ENCODE peak calls at places on chromosome 15, in four cellular contexts. One of them, this sample, is unnamed.

GRCh38 chr15:39239562-39239961 is 341.3 kb upstream of the THBS1 start:
- DNase-seq in K562: no peak
- DNase-seq in WTC11: no peak
- DNase-seq in HepG2: no peak
- DNase-seq in this sample: no peak

GRCh38 chr15:57509965-57510364 is 81.7 kb upstream of the MYZAP start:
- DNase-seq in K562: no peak
- DNase-seq in WTC11: no peak
- DNase-seq in HepG2: no peak
- DNase-seq in this sample: no peak

GRCh38 chr15:66004618-66005262 is 135.4 kb downstream of the RAB11A start:
- DNase-seq in K562: peak; percentile 47
- DNase-seq in WTC11: peak; percentile 48
- DNase-seq in HepG2: peak; percentile 12
- DNase-seq in this sample: no peak

GRCh38 chr15:88896339-88897033 is 1.1 kb upstream of the HAPLN3 start:
- DNase-seq in K562: no peak
- DNase-seq in WTC11: no peak
- DNase-seq in HepG2: no peak
- DNase-seq in this sample: no peak

GRCh38 chr15:71433402-71433801 is 318.1 kb downstream of the THSD4 start:
- DNase-seq in K562: no peak
- DNase-seq in WTC11: no peak
- DNase-seq in HepG2: no peak
- DNase-seq in this sample: no peak

GRCh38 chr15:72778796-72779195 is 4.8 kb downstream of the ADPGK start:
- DNase-seq in K562: no peak
- DNase-seq in WTC11: no peak
- DNase-seq in HepG2: no peak
- DNase-seq in this sample: no peak

GRCh38 chr15:45088801-45089711 is 24.9 kb downstream of the DUOX2 start:
- DNase-seq in K562: peak; percentile 21
- DNase-seq in WTC11: no peak
- DNase-seq in HepG2: peak; percentile 36
- DNase-seq in this sample: no peak

GRCh38 chr15:85289677-85290365 is 90.6 kb upstream of the AKAP13 start:
- DNase-seq in K562: no peak
- DNase-seq in WTC11: no peak
- DNase-seq in HepG2: peak; percentile 13
- DNase-seq in this sample: peak; percentile 79

GRCh38 chr15:34610388-34610787 is 26.9 kb upstream of the GOLGA8B start:
- DNase-seq in K562: no peak
- DNase-seq in WTC11: no peak
- DNase-seq in HepG2: no peak
- DNase-seq in this sample: no peak

GRCh38 chr15:74229686-74230085 is 6.4 kb upstream of the CCDC33 start:
- DNase-seq in K562: no peak
- DNase-seq in WTC11: no peak
- DNase-seq in HepG2: no peak
- DNase-seq in this sample: no peak

GRCh38 chr15:61459785-61460707 is 230.9 kb upstream of the RORA start:
- DNase-seq in K562: no peak
- DNase-seq in WTC11: no peak
- DNase-seq in HepG2: peak; percentile 4
- DNase-seq in this sample: peak; percentile 47

GRCh38 chr15:78000089-78000926 is 77.2 kb downstream of the TBC1D2B start:
- DNase-seq in K562: peak; percentile 46
- DNase-seq in WTC11: peak; percentile 97
- DNase-seq in HepG2: peak; percentile 62
- DNase-seq in this sample: peak; percentile 80

GRCh38 chr15:77684341-77685081 is 51.8 kb upstream of the LINGO1 start:
- DNase-seq in K562: no peak
- DNase-seq in WTC11: no peak
- DNase-seq in HepG2: no peak
- DNase-seq in this sample: no peak

GRCh38 chr15:50353999-50354837 is 780 bp downstream of the GABPB1 start:
- DNase-seq in K562: peak; percentile 71
- DNase-seq in WTC11: peak; percentile 46
- DNase-seq in HepG2: peak; percentile 85
- DNase-seq in this sample: peak; percentile 63

GRCh38 chr15:60928987-60929386 is 300.1 kb downstream of the RORA start:
- DNase-seq in K562: no peak
- DNase-seq in WTC11: no peak
- DNase-seq in HepG2: no peak
- DNase-seq in this sample: no peak

GRCh38 chr15:74884428-74885223 is 5.2 kb upstream of the MPI start:
- DNase-seq in K562: no peak
- DNase-seq in WTC11: no peak
- DNase-seq in HepG2: no peak
- DNase-seq in this sample: no peak

GRCh38 chr15:57364282-57365007 is 11.9 kb upstream of the CGNL1 start:
- DNase-seq in K562: no peak
- DNase-seq in WTC11: peak; percentile 56
- DNase-seq in HepG2: peak; percentile 15
- DNase-seq in this sample: no peak

GRCh38 chr15:66654718-66655375 is 47.2 kb upstream of the SMAD6 start:
- DNase-seq in K562: peak; percentile 80
- DNase-seq in WTC11: no peak
- DNase-seq in HepG2: no peak
- DNase-seq in this sample: no peak

GRCh38 chr15:53384417-53384816 is 375.0 kb downstream of the WDR72 start:
- DNase-seq in K562: no peak
- DNase-seq in WTC11: peak; percentile 54
- DNase-seq in HepG2: peak; percentile 12
- DNase-seq in this sample: no peak

GRCh38 chr15:59999558-60000112 is 4.5 kb upstream of the FOXB1 start:
- DNase-seq in K562: no peak
- DNase-seq in WTC11: no peak
- DNase-seq in HepG2: no peak
- DNase-seq in this sample: peak; percentile 16

GRCh38 chr15:91051248-91051647 is 28.9 kb upstream of the VPS33B start:
- DNase-seq in K562: no peak
- DNase-seq in WTC11: no peak
- DNase-seq in HepG2: no peak
- DNase-seq in this sample: no peak

GRCh38 chr15:25784876-25785642 is 78.1 kb downstream of the ATP10A start:
- DNase-seq in K562: no peak
- DNase-seq in WTC11: no peak
- DNase-seq in HepG2: no peak
- DNase-seq in this sample: no peak

GRCh38 chr15:39265261-39265660 is 315.6 kb upstream of the THBS1 start:
- DNase-seq in K562: no peak
- DNase-seq in WTC11: no peak
- DNase-seq in HepG2: no peak
- DNase-seq in this sample: no peak

GRCh38 chr15:67700023-67700422 is 125.3 kb upstream of the SKOR1 start:
- DNase-seq in K562: no peak
- DNase-seq in WTC11: no peak
- DNase-seq in HepG2: no peak
- DNase-seq in this sample: no peak

GRCh38 chr15:88491158-88491557 is 23.6 kb downstream of the MRPS11 start:
- DNase-seq in K562: no peak
- DNase-seq in WTC11: no peak
- DNase-seq in HepG2: no peak
- DNase-seq in this sample: no peak

GRCh38 chr15:80689716-80690115 is 5.4 kb upstream of the ABHD17C start:
- DNase-seq in K562: no peak
- DNase-seq in WTC11: no peak
- DNase-seq in HepG2: no peak
- DNase-seq in this sample: no peak

GRCh38 chr15:40591310-40591845 is 2.7 kb upstream of the KNL1 start:
- DNase-seq in K562: peak; percentile 51
- DNase-seq in WTC11: peak; percentile 35
- DNase-seq in HepG2: peak; percentile 35
- DNase-seq in this sample: no peak

GRCh38 chr15:33126559-33127290 is 67.8 kb downstream of the FMN1 start:
- DNase-seq in K562: peak; percentile 24
- DNase-seq in WTC11: no peak
- DNase-seq in HepG2: peak; percentile 9
- DNase-seq in this sample: peak; percentile 36

GRCh38 chr15:45551691-45552090 is 29.1 kb upstream of the SLC30A4 start:
- DNase-seq in K562: no peak
- DNase-seq in WTC11: no peak
- DNase-seq in HepG2: no peak
- DNase-seq in this sample: no peak

GRCh38 chr15:66071621-66072295 is 181.8 kb downstream of the MEGF11 start:
- DNase-seq in K562: no peak
- DNase-seq in WTC11: no peak
- DNase-seq in HepG2: no peak
- DNase-seq in this sample: no peak

GRCh38 chr15:62658498-62658897 is 384.0 kb upstream of the TPM1 start:
- DNase-seq in K562: peak; percentile 5
- DNase-seq in WTC11: no peak
- DNase-seq in HepG2: no peak
- DNase-seq in this sample: no peak

GRCh38 chr15:98292442-98293240 is 332.1 kb downstream of the ARRDC4 start:
- DNase-seq in K562: peak; percentile 61
- DNase-seq in WTC11: peak; percentile 92
- DNase-seq in HepG2: peak; percentile 27
- DNase-seq in this sample: peak; percentile 77

DNA sequence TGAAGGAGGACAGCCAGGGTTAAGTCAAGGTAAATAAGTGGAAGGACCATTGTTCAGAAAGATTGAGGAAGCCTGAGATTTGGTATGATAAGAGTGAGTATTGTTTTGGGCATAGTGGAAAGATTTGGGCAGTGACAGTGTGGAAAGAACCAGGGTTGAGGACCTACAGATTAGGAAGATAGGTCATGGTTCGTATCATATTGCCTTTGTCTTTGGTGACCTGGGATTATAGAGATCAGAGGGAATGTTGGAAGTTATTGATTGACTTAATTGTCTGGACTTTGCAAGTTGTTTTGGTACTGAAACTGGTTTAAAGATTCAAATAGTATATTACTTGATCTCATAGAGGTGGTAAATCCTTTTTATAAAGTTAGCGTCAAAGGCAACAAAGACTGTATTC is 23.1 kb upstream of the MGA start:
- DNase-seq in K562: no peak
- DNase-seq in WTC11: no peak
- DNase-seq in HepG2: no peak
- DNase-seq in this sample: no peak
- TF ChIP-seq FOXJ3 in K562: no peak
- TF ChIP-seq FOXJ3 in WTC11: no peak
- TF ChIP-seq FOXJ3 in HepG2: no peak
- TF ChIP-seq FOXJ3 in this sample: no peak

DNA sequence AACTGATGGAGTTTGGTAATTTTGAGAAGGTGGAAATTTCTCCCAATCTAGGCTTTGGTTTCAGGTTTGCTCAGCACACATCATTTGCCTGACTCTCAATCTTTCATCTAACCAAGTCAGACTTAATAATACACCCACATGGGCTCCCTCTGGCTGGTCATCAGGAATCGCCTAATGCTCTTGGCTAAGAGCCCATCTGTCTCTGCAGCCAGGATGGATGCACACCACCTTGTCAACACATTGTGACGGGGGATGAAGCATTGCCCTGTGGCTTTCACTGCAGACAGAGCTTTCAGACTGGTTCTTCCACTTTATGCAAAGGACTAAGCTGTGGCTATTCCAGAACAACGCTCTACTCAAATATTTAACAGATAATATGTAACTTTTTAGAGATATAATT is 3.0 kb upstream of the HDGFL3 start:
- DNase-seq in K562: peak; percentile 40
- DNase-seq in WTC11: no peak
- DNase-seq in HepG2: no peak
- DNase-seq in this sample: peak; percentile 83
- TF ChIP-seq FOXJ3 in K562: no peak
- TF ChIP-seq FOXJ3 in WTC11: no peak
- TF ChIP-seq FOXJ3 in HepG2: no peak
- TF ChIP-seq FOXJ3 in this sample: no peak

GRCh38 chr15:27701956-27702355 is 397.2 kb downstream of the OCA2 start:
- DNase-seq in K562: no peak
- DNase-seq in WTC11: no peak
- DNase-seq in HepG2: no peak
- DNase-seq in this sample: no peak

GRCh38 chr15:27706300-27706699 is 392.8 kb downstream of the OCA2 start:
- DNase-seq in K562: no peak
- DNase-seq in WTC11: no peak
- DNase-seq in HepG2: no peak
- DNase-seq in this sample: no peak

GRCh38 chr15:27704939-27705514 is 394.1 kb downstream of the OCA2 start:
- DNase-seq in K562: no peak
- DNase-seq in WTC11: no peak
- DNase-seq in HepG2: no peak
- DNase-seq in this sample: no peak

GRCh38 chr15:27696530-27696929 is 402.6 kb downstream of the OCA2 start:
- DNase-seq in K562: no peak
- DNase-seq in WTC11: no peak
- DNase-seq in HepG2: no peak
- DNase-seq in this sample: no peak

GRCh38 chr15:27701014-27701413 is 398.1 kb downstream of the OCA2 start:
- DNase-seq in K562: no peak
- DNase-seq in WTC11: no peak
- DNase-seq in HepG2: no peak
- DNase-seq in this sample: no peak
- TF ChIP-seq FOXJ3 in K562: no peak
- TF ChIP-seq FOXJ3 in WTC11: no peak
- TF ChIP-seq FOXJ3 in HepG2: no peak
- TF ChIP-seq FOXJ3 in this sample: no peak

DNA sequence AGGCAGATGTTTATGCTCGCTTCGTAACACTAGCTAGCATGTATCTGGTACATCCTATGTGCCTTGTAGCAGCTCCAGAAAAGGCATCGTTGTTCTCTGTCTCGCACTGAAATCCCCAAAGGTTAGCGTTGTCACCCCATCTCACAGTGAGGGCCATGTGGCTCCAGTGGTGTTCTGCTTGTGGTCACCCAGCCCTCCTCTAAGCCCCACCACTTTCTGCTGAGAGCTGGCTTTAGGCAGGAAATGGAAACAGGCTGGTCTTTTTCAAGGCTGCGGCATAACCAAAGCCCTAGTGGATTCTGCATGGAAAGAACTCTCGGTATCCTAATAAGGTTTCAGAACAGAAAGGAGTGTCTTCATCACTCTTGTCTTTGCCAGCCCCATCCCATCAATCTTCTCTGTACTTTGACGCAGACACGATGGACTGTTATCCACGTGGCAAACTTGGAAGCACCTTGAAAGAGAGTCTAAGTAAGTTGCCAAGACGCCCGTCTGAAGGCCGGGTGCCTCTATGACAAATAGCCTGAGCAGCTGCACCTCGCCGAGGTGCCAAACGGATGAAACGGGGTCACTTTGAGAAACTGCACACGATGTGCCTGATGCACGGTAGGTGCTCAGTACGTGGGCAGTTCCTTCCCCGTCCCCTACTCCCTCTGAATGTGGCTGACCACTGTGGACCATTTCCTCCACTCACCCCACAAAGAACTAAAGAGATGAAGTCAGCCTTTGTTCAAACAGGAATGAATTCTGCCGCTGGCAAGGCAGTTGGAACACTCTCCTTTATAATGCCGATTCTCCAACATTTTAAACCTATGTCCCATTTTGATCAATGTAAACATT is 57.8 kb upstream of the MEF2A start:
- DNase-seq in K562: no peak
- DNase-seq in WTC11: no peak
- DNase-seq in HepG2: no peak
- DNase-seq in this sample: peak; percentile 75
- TF ChIP-seq FOXJ3 in K562: no peak
- TF ChIP-seq FOXJ3 in WTC11: no peak
- TF ChIP-seq FOXJ3 in HepG2: no peak
- TF ChIP-seq FOXJ3 in this sample: no peak